ENCODE peak calls at places on chromosomes 4 and X, in seven cellular contexts. One of them, this sample, is unnamed.

GRCh38 chr4:19936471-19936870 is 315.2 kb upstream of the SLIT2 start:
- DNase-seq in hepatocyte: no peak
- DNase-seq in GM23248: peak
- DNase-seq in PC-3: no peak
- DNase-seq in HCT116: no peak
- DNase-seq in GM23338: no peak
- DNase-seq in neural progenitor cell: no peak
- DNase-seq in this sample: no peak

GRCh38 chr4:187504974-187505797 is 490.4 kb upstream of the ZFP42 start:
- DNase-seq in hepatocyte: peak
- DNase-seq in PC-3: no peak
- DNase-seq in neural progenitor cell: peak
- DNase-seq in GM23248: no peak
- DNase-seq in HCT116: no peak
- DNase-seq in GM23338: peak
- DNase-seq in this sample: no peak

GRCh38 chr4:113708250-113708649 is 53.3 kb downstream of the CAMK2D start:
- DNase-seq in neural progenitor cell: no peak
- DNase-seq in hepatocyte: no peak
- DNase-seq in GM23338: no peak
- DNase-seq in HCT116: no peak
- DNase-seq in GM23248: peak
- DNase-seq in PC-3: peak
- DNase-seq in this sample: no peak

GRCh38 chr4:158823461-158823873 is 54.6 kb downstream of the FNIP2 start:
- DNase-seq in hepatocyte: no peak
- DNase-seq in GM23248: peak
- DNase-seq in GM23338: no peak
- DNase-seq in PC-3: no peak
- DNase-seq in neural progenitor cell: no peak
- DNase-seq in HCT116: no peak
- DNase-seq in this sample: no peak

GRCh38 chr4:99669084-99669483 is 11.5 kb upstream of the C4orf54 start:
- DNase-seq in GM23338: no peak
- DNase-seq in PC-3: no peak
- DNase-seq in hepatocyte: no peak
- DNase-seq in neural progenitor cell: no peak
- DNase-seq in GM23248: peak
- DNase-seq in HCT116: no peak
- DNase-seq in this sample: no peak

GRCh38 chrX:122565952-122566351 is 618.1 kb upstream of the GRIA3 start:
- DNase-seq in neural progenitor cell: no peak
- DNase-seq in hepatocyte: peak
- DNase-seq in GM23248: peak
- DNase-seq in PC-3: peak
- DNase-seq in HCT116: peak
- DNase-seq in GM23338: no peak
- DNase-seq in this sample: no peak

GRCh38 chr4:8414377-8414776 is 26.1 kb downstream of the ACOX3 start:
- DNase-seq in GM23248: no peak
- DNase-seq in GM23338: no peak
- DNase-seq in neural progenitor cell: no peak
- DNase-seq in PC-3: peak
- DNase-seq in HCT116: no peak
- DNase-seq in hepatocyte: no peak
- DNase-seq in this sample: no peak

GRCh38 chrX:7074135-7074907 is 73.2 kb upstream of the STS start:
- DNase-seq in neural progenitor cell: no peak
- DNase-seq in HCT116: no peak
- DNase-seq in PC-3: no peak
- DNase-seq in hepatocyte: no peak
- DNase-seq in GM23338: no peak
- DNase-seq in GM23248: no peak
- DNase-seq in this sample: no peak

GRCh38 chr4:82739292-82740190 is 59.1 kb downstream of the SCD5 start:
- DNase-seq in hepatocyte: peak
- DNase-seq in GM23338: peak
- DNase-seq in PC-3: peak
- DNase-seq in HCT116: peak
- DNase-seq in neural progenitor cell: peak
- DNase-seq in GM23248: peak
- DNase-seq in this sample: peak

GRCh38 chr4:2868840-2869487 is 25.3 kb downstream of the ADD1 start:
- DNase-seq in HCT116: no peak
- DNase-seq in hepatocyte: no peak
- DNase-seq in PC-3: no peak
- DNase-seq in GM23248: peak
- DNase-seq in neural progenitor cell: no peak
- DNase-seq in GM23338: no peak
- DNase-seq in this sample: no peak

GRCh38 chrX:85765651-85766050 is 281.7 kb downstream of the CHM start:
- DNase-seq in GM23338: no peak
- DNase-seq in PC-3: no peak
- DNase-seq in hepatocyte: no peak
- DNase-seq in GM23248: no peak
- DNase-seq in HCT116: no peak
- DNase-seq in neural progenitor cell: no peak
- DNase-seq in this sample: no peak

GRCh38 chrX:75603833-75604232 is 81.0 kb upstream of the ZDHHC15 start:
- DNase-seq in GM23338: peak
- DNase-seq in GM23248: peak
- DNase-seq in PC-3: peak
- DNase-seq in HCT116: no peak
- DNase-seq in neural progenitor cell: peak
- DNase-seq in hepatocyte: peak
- DNase-seq in this sample: peak

GRCh38 chrX:13752646-13753045 is 18.1 kb downstream of the OFD1 start:
- DNase-seq in GM23248: no peak
- DNase-seq in GM23338: no peak
- DNase-seq in PC-3: no peak
- DNase-seq in hepatocyte: no peak
- DNase-seq in HCT116: no peak
- DNase-seq in neural progenitor cell: no peak
- DNase-seq in this sample: peak

GRCh38 chr4:108395786-108396185 is 224.6 kb upstream of the RPL34 start:
- DNase-seq in HCT116: no peak
- DNase-seq in GM23338: no peak
- DNase-seq in PC-3: no peak
- DNase-seq in neural progenitor cell: no peak
- DNase-seq in hepatocyte: no peak
- DNase-seq in GM23248: no peak
- DNase-seq in this sample: no peak

GRCh38 chr4:161555689-161556660 is 607.8 kb downstream of the FSTL5 start:
- DNase-seq in hepatocyte: no peak
- DNase-seq in GM23338: no peak
- DNase-seq in neural progenitor cell: no peak
- DNase-seq in PC-3: peak
- DNase-seq in HCT116: no peak
- DNase-seq in GM23248: peak
- DNase-seq in this sample: no peak

DNA sequence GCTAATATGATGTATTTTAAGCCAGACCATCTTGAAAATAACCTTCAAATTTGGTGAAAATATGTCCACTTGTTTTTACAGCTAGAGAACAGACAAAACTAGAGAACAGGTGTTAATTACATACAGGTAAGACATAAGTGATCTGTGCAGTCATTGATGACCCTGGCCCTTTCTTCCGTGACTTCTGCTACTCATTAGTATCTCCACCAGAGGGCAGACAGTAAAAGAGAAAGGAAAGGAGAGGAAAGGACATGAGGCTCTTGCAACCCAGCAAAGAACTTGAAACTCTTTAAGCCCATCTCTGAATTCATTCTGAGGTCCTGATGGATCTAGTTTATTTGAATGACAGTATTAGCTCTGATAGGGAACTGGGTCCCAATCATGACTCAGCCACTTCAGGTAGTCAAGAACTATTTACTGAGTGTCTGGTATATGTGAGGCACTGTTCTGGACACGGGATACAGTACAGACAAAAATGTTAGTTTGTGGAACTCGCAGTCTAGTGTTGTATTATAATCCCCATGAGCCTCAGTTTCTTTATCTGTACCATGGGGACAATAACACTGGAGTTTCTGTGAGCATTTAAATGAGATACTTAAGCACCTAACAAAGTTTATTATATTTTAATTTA is 121.0 kb upstream of the TEX13D start:
- DNase-seq in HCT116: peak
- DNase-seq in GM23338: peak
- DNase-seq in PC-3: peak
- DNase-seq in GM23248: peak
- DNase-seq in hepatocyte: peak
- DNase-seq in neural progenitor cell: peak
- DNase-seq in this sample: peak
- TF ChIP-seq EZH2phosphoT487 in HCT116: no peak
- TF ChIP-seq EZH2phosphoT487 in GM23338: no peak
- TF ChIP-seq EZH2phosphoT487 in PC-3: no peak
- TF ChIP-seq EZH2phosphoT487 in GM23248: no peak
- TF ChIP-seq EZH2phosphoT487 in hepatocyte: no peak
- TF ChIP-seq EZH2phosphoT487 in neural progenitor cell: no peak
- TF ChIP-seq EZH2phosphoT487 in this sample: no peak

DNA sequence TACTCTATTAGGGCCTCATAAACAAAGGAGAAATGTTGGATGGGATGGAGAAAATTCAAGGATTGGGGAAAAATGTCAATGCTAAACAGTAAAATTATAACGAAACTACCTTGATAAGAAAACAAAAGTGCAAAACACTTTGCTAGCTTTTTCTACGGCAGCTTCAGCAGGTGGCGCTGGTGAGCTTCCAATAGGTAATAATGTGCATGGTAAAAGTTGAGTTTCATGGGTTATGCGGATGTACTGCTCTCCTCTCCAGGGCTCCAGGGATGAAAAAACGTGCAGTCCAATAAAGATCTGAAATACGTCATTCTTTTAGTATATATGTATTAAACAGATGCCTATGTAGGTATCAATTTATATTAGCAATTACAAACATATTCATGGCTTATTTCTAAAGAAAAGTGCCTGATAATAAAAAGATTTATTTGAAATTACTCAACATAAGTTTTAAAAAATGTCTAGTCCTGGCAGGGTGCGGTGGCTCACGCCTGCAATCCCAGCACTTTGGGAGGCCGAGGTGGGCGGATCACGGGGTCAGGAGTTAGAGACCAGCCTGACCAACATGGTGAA is 239.6 kb downstream of the GRXCR1 start:
- DNase-seq in hepatocyte: peak
- DNase-seq in PC-3: peak
- DNase-seq in neural progenitor cell: peak
- DNase-seq in GM23248: peak
- DNase-seq in HCT116: peak
- DNase-seq in GM23338: peak
- DNase-seq in this sample: peak
- H3K4me3 ChIP-seq in hepatocyte: no peak
- H3K4me3 ChIP-seq in PC-3: peak
- H3K4me3 ChIP-seq in neural progenitor cell: no peak
- H3K4me3 ChIP-seq in GM23248: peak
- H3K4me3 ChIP-seq in HCT116: no peak
- H3K4me3 ChIP-seq in GM23338: no peak
- H3K4me3 ChIP-seq in this sample: no peak

DNA sequence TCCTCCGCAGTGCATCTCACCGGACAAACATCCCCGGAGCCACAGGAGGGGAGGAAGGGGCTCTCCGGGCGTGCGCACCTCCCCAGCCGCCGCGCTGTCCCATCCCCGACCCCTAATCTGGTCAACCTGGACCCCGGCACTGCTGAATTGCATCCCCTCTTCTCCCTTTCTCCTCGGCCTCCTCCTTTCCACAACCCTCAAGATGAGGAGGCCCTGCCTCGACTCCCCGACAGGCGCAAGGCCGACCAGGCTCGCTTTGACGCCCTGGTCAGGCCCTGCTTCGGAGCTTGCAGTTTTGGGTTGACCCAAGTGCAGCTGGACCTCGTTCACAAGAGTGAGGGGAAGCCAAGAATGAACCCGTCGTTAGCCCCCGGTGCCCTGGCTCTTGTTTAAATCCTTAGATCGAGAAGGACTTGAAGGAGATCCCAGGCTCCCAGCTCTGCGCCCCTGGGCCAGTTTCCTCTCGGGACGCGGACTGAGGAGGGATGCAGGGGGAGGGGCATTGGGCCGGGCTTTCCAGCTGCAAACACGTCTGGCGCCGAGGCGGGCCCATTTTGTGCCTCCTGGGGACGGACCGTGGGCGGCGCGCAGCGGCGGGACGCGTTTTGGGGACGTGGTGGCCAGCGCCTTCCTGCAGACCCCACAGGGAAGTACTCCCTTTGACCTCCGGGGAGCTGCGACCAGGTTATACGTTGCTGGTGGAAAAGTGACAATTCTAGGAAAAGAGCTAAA is 2.5 kb downstream of the PDGFRA start:
- DNase-seq in GM23338: peak
- DNase-seq in PC-3: no peak
- DNase-seq in neural progenitor cell: peak
- DNase-seq in HCT116: no peak
- DNase-seq in GM23248: peak
- DNase-seq in hepatocyte: peak
- DNase-seq in this sample: no peak
- TF ChIP-seq EZH2 in GM23338: peak
- TF ChIP-seq EZH2 in PC-3: no peak
- TF ChIP-seq EZH2 in neural progenitor cell: peak
- TF ChIP-seq EZH2 in HCT116: no peak
- TF ChIP-seq EZH2 in GM23248: no peak
- TF ChIP-seq EZH2 in hepatocyte: peak
- TF ChIP-seq EZH2 in this sample: no peak

GRCh38 chr4:102552781-102553180 is 51.6 kb downstream of the NFKB1 start:
- DNase-seq in GM23338: no peak
- DNase-seq in PC-3: no peak
- DNase-seq in hepatocyte: no peak
- DNase-seq in neural progenitor cell: no peak
- DNase-seq in HCT116: no peak
- DNase-seq in GM23248: no peak
- DNase-seq in this sample: peak

GRCh38 chr4:102554988-102555387 is 53.8 kb downstream of the NFKB1 start:
- DNase-seq in GM23248: no peak
- DNase-seq in HCT116: no peak
- DNase-seq in PC-3: no peak
- DNase-seq in neural progenitor cell: no peak
- DNase-seq in hepatocyte: no peak
- DNase-seq in GM23338: no peak
- DNase-seq in this sample: no peak

GRCh38 chr4:102553982-102554381 is 52.8 kb downstream of the NFKB1 start:
- DNase-seq in hepatocyte: no peak
- DNase-seq in PC-3: peak
- DNase-seq in neural progenitor cell: no peak
- DNase-seq in HCT116: no peak
- DNase-seq in GM23248: peak
- DNase-seq in GM23338: no peak
- DNase-seq in this sample: no peak

GRCh38 chr4:102551946-102552575 is 50.9 kb downstream of the NFKB1 start:
- DNase-seq in HCT116: no peak
- DNase-seq in hepatocyte: no peak
- DNase-seq in GM23338: no peak
- DNase-seq in PC-3: no peak
- DNase-seq in neural progenitor cell: no peak
- DNase-seq in GM23248: no peak
- DNase-seq in this sample: no peak

DNA sequence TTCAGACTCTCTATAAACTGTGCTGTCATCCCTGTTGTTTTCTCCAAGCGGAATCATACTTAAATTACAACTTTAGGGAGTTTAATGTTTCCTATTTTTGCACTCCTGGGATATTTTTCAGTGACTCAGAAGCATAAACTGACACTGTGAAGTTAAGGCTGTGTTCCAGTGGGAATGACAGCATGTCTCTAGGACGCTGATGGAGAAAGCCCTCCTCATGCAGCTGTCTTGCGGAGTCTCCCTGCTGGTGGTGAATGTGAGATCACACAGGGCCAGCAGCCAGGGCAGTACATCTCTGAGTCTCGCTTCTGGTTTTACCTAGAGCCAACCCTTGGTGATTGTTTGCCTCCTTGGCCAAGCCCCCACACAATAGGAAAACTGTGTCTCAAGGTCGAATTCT is 53.3 kb downstream of the NFKB1 start:
- DNase-seq in PC-3: no peak
- DNase-seq in GM23338: no peak
- DNase-seq in neural progenitor cell: peak
- DNase-seq in HCT116: no peak
- DNase-seq in GM23248: peak
- DNase-seq in hepatocyte: no peak
- DNase-seq in this sample: no peak
- TF ChIP-seq EZH2phosphoT487 in PC-3: no peak
- TF ChIP-seq EZH2phosphoT487 in GM23338: no peak
- TF ChIP-seq EZH2phosphoT487 in neural progenitor cell: no peak
- TF ChIP-seq EZH2phosphoT487 in HCT116: no peak
- TF ChIP-seq EZH2phosphoT487 in GM23248: no peak
- TF ChIP-seq EZH2phosphoT487 in hepatocyte: no peak
- TF ChIP-seq EZH2phosphoT487 in this sample: no peak